ENCODE peak calls at places on chromosomes 4 and X, in six cellular contexts. I, R, N, D, E and A are unnamed samples.

GRCh38 chr4:111836601-111837000 is 308.7 kb upstream of the FAM241A start:
- DNase-seq in I (no peak), R (no peak), N (no peak), D (no peak), E (no peak), A (peak; percentile 30)

GRCh38 chr4:31370866-31371465 is 650.8 kb downstream of the PCDH7 start:
- DNase-seq in I (peak; percentile 46), R (no peak), N (peak; percentile 32), D (peak; percentile 18), E (no peak), A (no peak)

GRCh38 chr4:22454955-22455354 is 60.9 kb downstream of the ADGRA3 start:
- DNase-seq in I (no peak), R (no peak), N (no peak), D (no peak), E (no peak), A (no peak)

GRCh38 chr4:184968784-184969201 is 49.5 kb upstream of the HELT start:
- DNase-seq in I (no peak), R (no peak), N (no peak), D (no peak), E (no peak), A (no peak)

GRCh38 chr4:71545168-71545567 is 206.3 kb downstream of the SLC4A4 start:
- DNase-seq in I (no peak), R (peak; percentile 75), N (no peak), D (no peak), E (no peak), A (no peak)

GRCh38 chr4:52373650-52374049 is 285.5 kb downstream of the USP46 start:
- DNase-seq in I (no peak), R (no peak), N (no peak), D (no peak), E (no peak), A (no peak)

GRCh38 chrX:109440475-109440874 is 41.4 kb downstream of the GUCY2F start:
- DNase-seq in I (peak; percentile 26), R (no peak), N (no peak), D (no peak), E (no peak), A (no peak)

GRCh38 chrX:9164535-9165425 is 130.9 kb upstream of the FAM9B start:
- DNase-seq in I (no peak), R (no peak), N (no peak), D (no peak), E (no peak), A (no peak)

GRCh38 chr4:10342866-10343265 is 114.4 kb downstream of the ZNF518B start:
- DNase-seq in I (no peak), R (no peak), N (no peak), D (no peak), E (no peak), A (no peak)

GRCh38 chr4:139746430-139746829 is 80.8 kb downstream of the MGST2 start:
- DNase-seq in I (no peak), R (no peak), N (no peak), D (no peak), E (no peak), A (no peak)

GRCh38 chr4:74654230-74654681 is 140.1 kb downstream of the BTC start:
- DNase-seq in I (peak; percentile 3), R (no peak), N (no peak), D (no peak), E (no peak), A (no peak)

GRCh38 chrX:32532282-32532681 is 679.1 kb downstream of the DMD start:
- DNase-seq in I (no peak), R (no peak), N (no peak), D (no peak), E (no peak), A (no peak)

GRCh38 chr4:8451440-8452182 is 11.0 kb downstream of the TRMT44 start:
- DNase-seq in I (no peak), R (no peak), N (no peak), D (no peak), E (no peak), A (no peak)

GRCh38 chr4:86788826-86789225 is 60.4 kb downstream of the SLC10A6 start:
- DNase-seq in I (no peak), R (no peak), N (no peak), D (no peak), E (no peak), A (no peak)

GRCh38 chr4:3030551-3031356 is 43.6 kb downstream of the HTT-AS start:
- DNase-seq in I (no peak), R (no peak), N (no peak), D (no peak), E (no peak), A (no peak)

GRCh38 chr4:127048371-127049085 is 584.2 kb upstream of the INTU start:
- DNase-seq in I (no peak), R (no peak), N (no peak), D (no peak), E (no peak), A (no peak)

GRCh38 chrX:150767475-150768131 is 74.4 kb downstream of the MTMR1 start:
- DNase-seq in I (peak; percentile 9), R (peak; percentile 44), N (no peak), D (no peak), E (no peak), A (no peak)

GRCh38 chrX:133668225-133668931 is 253.1 kb upstream of the GPC4 start:
- DNase-seq in I (no peak), R (no peak), N (no peak), D (no peak), E (no peak), A (no peak)

GRCh38 chr4:138910914-138911336 is 104.7 kb upstream of the NOCT start:
- DNase-seq in I (no peak), R (no peak), N (peak; percentile 13), D (peak; percentile 25), E (no peak), A (no peak)

GRCh38 chr4:80751200-80751599 is 279.3 kb upstream of the BMP3 start:
- DNase-seq in I (no peak), R (no peak), N (no peak), D (no peak), E (no peak), A (no peak)

GRCh38 chr4:119692001-119692400 is 63.4 kb upstream of the PDE5A start:
- DNase-seq in I (no peak), R (no peak), N (no peak), D (no peak), E (no peak), A (no peak)

GRCh38 chr4:48570646-48571220 is 80.7 kb downstream of the ZAR1 start:
- DNase-seq in I (no peak), R (peak; percentile 29), N (no peak), D (no peak), E (no peak), A (no peak)

GRCh38 chr4:173494013-173494970 is 35.7 kb downstream of the HAND2 start:
- DNase-seq in I (peak; percentile 85), R (no peak), N (no peak), D (peak; percentile 81), E (no peak), A (peak; percentile 35)

GRCh38 chrX:24646745-24647182 is 383 bp downstream of the PCYT1B start:
- DNase-seq in I (no peak), R (no peak), N (no peak), D (no peak), E (no peak), A (peak; percentile 27)

GRCh38 chr4:2284161-2284933 is 22.4 kb upstream of the MXD4 start:
- DNase-seq in I (no peak), R (no peak), N (no peak), D (no peak), E (no peak), A (no peak)

GRCh38 chr4:147078875-147079658 is 133.4 kb upstream of the TTC29 start:
- DNase-seq in I (no peak), R (no peak), N (no peak), D (no peak), E (no peak), A (no peak)

GRCh38 chrX:140317462-140317861 is 187.4 kb downstream of the SOX3 start:
- DNase-seq in I (no peak), R (no peak), N (no peak), D (no peak), E (no peak), A (no peak)

GRCh38 chr4:97984545-97985131 is 158.6 kb downstream of the STPG2 start:
- DNase-seq in I (peak; percentile 7), R (no peak), N (no peak), D (no peak), E (no peak), A (no peak)

GRCh38 chr4:104394409-104394813 is 100.3 kb downstream of the CXXC4 start:
- DNase-seq in I (no peak), R (no peak), N (no peak), D (no peak), E (no peak), A (no peak)

GRCh38 chr4:23135792-23136645 is 443.3 kb downstream of the GBA3 start:
- DNase-seq in I (peak; percentile 57), R (no peak), N (peak; percentile 60), D (peak; percentile 33), E (no peak), A (no peak)

GRCh38 chr4:1250527-1250812 is 1.5 kb upstream of the CTBP1 start:
- DNase-seq in I (no peak), R (no peak), N (no peak), D (peak; percentile 24), E (no peak), A (no peak)

GRCh38 chr4:147976341-147976928 is 244.5 kb downstream of the ARHGAP10 start:
- DNase-seq in I (no peak), R (no peak), N (no peak), D (no peak), E (no peak), A (no peak)

GRCh38 chr4:25098964-25099843 is 61.0 kb downstream of the SEPSECS start:
- DNase-seq in I (no peak), R (no peak), N (peak; percentile 28), D (no peak), E (no peak), A (peak; percentile 65)

GRCh38 chr4:13264126-13264525 is 220.0 kb downstream of the RAB28 start:
- DNase-seq in I (no peak), R (no peak), N (no peak), D (no peak), E (no peak), A (no peak)

GRCh38 chr4:33302298-33302697 is 2582.1 kb downstream of the PCDH7 start:
- DNase-seq in I (no peak), R (no peak), N (no peak), D (no peak), E (no peak), A (no peak)

GRCh38 chr4:173333658-173334084 is 487 bp downstream of the HMGB2 start:
- DNase-seq in I (peak; percentile 60), R (no peak), N (no peak), D (peak; percentile 7), E (no peak), A (no peak)

GRCh38 chrX:11351375-11352295 is 58.4 kb downstream of the AMELX start:
- DNase-seq in I (no peak), R (no peak), N (no peak), D (no peak), E (no peak), A (no peak)

GRCh38 chr4:172892300-172892699 is 276.3 kb upstream of the GALNT7 start:
- DNase-seq in I (peak; percentile 48), R (no peak), N (no peak), D (no peak), E (no peak), A (no peak)